ENCODE peak calls at places on chromosomes 4 and X, in four cellular contexts. One of them, this sample, is unnamed.

GRCh38 chr4:31692407-31692940 is 972.3 kb downstream of the PCDH7 start:
- DNase-seq in A549: peak
- DNase-seq in HepG2: no peak
- DNase-seq in K562: no peak
- DNase-seq in this sample: no peak

GRCh38 chr4:11472535-11472934 is 43.8 kb upstream of the HS3ST1 start:
- DNase-seq in K562: no peak
- DNase-seq in HepG2: no peak
- DNase-seq in A549: no peak
- DNase-seq in this sample: no peak

GRCh38 chrX:120731386-120731785 is 101.5 kb upstream of the C1GALT1C1 start:
- DNase-seq in A549: no peak
- DNase-seq in HepG2: no peak
- DNase-seq in K562: no peak
- DNase-seq in this sample: no peak

GRCh38 chr4:41209187-41209586 is 5.2 kb downstream of the APBB2 start:
- DNase-seq in K562: no peak
- DNase-seq in A549: no peak
- DNase-seq in HepG2: no peak
- DNase-seq in this sample: no peak

GRCh38 chr4:27934881-27935280 is 1074.2 kb downstream of the STIM2 start:
- DNase-seq in K562: no peak
- DNase-seq in A549: no peak
- DNase-seq in HepG2: no peak
- DNase-seq in this sample: no peak

GRCh38 chr4:139887378-139887801 is 221.8 kb downstream of the MGST2 start:
- DNase-seq in HepG2: no peak
- DNase-seq in K562: no peak
- DNase-seq in A549: no peak
- DNase-seq in this sample: no peak

GRCh38 chrX:23819385-23820234 is 36.6 kb downstream of the SAT1 start:
- DNase-seq in HepG2: peak
- DNase-seq in K562: no peak
- DNase-seq in A549: no peak
- DNase-seq in this sample: no peak

GRCh38 chr4:145886871-145887240 is 51.8 kb downstream of the ZNF827 start:
- DNase-seq in K562: no peak
- DNase-seq in A549: no peak
- DNase-seq in HepG2: no peak
- DNase-seq in this sample: no peak

GRCh38 chr4:6701371-6701770 is 7.7 kb downstream of the S100P start:
- DNase-seq in HepG2: peak
- DNase-seq in K562: peak
- DNase-seq in A549: peak
- DNase-seq in this sample: no peak
- TF ChIP-seq MYC in HepG2: no peak
- TF ChIP-seq MYC in K562: no peak
- TF ChIP-seq MYC in A549: no peak
- TF ChIP-seq MYC in this sample: no peak

DNA sequence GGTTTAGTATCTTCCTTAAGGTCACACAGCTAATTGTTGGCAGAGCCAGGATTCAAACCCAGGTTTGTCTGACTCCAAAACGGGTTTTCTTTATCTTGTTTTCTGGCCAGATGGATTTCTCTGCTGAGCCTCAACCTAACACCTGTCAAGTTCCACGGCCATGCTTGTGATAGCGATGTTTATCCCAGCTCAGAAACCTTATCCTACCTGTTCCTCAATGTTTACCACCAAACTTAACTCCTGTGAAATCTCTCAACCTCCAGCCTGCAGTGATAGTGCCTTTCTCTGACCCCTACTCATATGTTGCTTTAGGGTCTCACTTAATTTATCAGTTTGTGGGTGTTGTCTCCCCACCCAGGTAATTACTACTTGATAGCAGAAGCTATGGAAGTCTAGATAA is 246.0 kb downstream of the DCTD start:
- DNase-seq in A549: no peak
- DNase-seq in HepG2: no peak
- DNase-seq in K562: no peak
- DNase-seq in this sample: no peak
- TF ChIP-seq REST in A549: no peak
- TF ChIP-seq REST in HepG2: no peak
- TF ChIP-seq REST in K562: no peak
- TF ChIP-seq REST in this sample: no peak

GRCh38 chr4:38002451-38003071 is 42.4 kb downstream of the PTTG2 start:
- DNase-seq in A549: no peak
- DNase-seq in K562: no peak
- DNase-seq in HepG2: no peak
- DNase-seq in this sample: no peak
- TF ChIP-seq MYC in A549: no peak
- TF ChIP-seq MYC in K562: no peak
- TF ChIP-seq MYC in HepG2: no peak
- TF ChIP-seq MYC in this sample: no peak

GRCh38 chr4:174281182-174281737 is 2.2 kb downstream of the FBXO8 start:
- DNase-seq in K562: no peak
- DNase-seq in A549: no peak
- DNase-seq in HepG2: no peak
- DNase-seq in this sample: no peak
- TF ChIP-seq REST in K562: no peak
- TF ChIP-seq REST in A549: no peak
- TF ChIP-seq REST in HepG2: no peak
- TF ChIP-seq REST in this sample: no peak

DNA sequence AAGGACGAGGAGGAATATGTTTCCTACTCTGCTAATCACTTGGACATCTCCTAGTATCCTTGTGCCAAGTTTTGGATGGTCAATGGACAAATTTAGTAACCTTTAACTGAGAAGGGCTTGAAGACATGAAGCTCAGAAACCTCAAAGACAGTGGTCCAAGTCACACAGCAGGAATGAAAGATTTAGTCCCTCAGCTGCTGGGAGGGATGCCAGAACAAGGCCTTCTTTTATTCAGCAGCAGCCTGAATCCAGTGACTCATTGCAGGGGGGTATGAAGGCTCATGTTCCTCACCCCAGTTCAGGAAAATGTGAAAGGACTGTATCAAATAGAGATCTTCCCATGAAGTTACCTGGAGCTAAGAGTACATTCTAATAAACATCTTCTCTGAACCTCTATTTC is 214.9 kb upstream of the UGT8 start:
- DNase-seq in A549: no peak
- DNase-seq in K562: no peak
- DNase-seq in HepG2: no peak
- DNase-seq in this sample: no peak
- TF ChIP-seq MYC in A549: no peak
- TF ChIP-seq MYC in K562: no peak
- TF ChIP-seq MYC in HepG2: no peak
- TF ChIP-seq MYC in this sample: no peak

DNA sequence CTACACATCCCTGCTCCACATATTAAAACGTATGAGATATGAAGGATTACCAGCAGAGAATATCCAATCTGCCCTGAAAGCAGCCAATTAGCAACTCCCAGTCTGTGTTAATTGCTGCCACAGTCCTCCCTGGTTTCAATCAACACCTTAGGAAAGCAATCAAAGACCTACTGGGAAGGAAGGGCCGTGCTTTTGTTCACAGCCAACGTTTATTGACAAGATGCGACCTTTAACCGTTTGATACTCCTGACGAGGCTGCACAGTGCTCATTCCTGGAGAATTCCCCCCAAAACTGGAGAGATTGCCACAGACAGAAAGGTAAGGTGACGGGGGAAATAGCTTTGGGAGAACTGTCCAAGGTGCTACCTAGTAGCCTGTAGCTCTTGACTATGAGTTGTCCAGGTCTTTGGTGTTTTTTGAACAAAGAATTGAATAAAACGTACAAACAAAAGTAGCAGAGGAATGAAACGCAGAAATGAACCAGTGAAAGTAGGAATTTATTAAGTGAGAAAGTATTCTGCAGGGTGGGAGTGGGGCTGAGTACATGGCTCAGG is 596.5 kb downstream of the NLGN4X start:
- DNase-seq in A549: no peak
- DNase-seq in HepG2: no peak
- DNase-seq in K562: no peak
- DNase-seq in this sample: no peak
- TF ChIP-seq REST in A549: no peak
- TF ChIP-seq REST in HepG2: no peak
- TF ChIP-seq REST in K562: no peak
- TF ChIP-seq REST in this sample: peak

GRCh38 chr4:81565137-81565870 is 93.6 kb upstream of the RASGEF1B start:
- DNase-seq in HepG2: no peak
- DNase-seq in K562: no peak
- DNase-seq in A549: no peak
- DNase-seq in this sample: no peak
- TF ChIP-seq MYC in HepG2: no peak
- TF ChIP-seq MYC in K562: no peak
- TF ChIP-seq MYC in A549: no peak
- TF ChIP-seq MYC in this sample: no peak

DNA sequence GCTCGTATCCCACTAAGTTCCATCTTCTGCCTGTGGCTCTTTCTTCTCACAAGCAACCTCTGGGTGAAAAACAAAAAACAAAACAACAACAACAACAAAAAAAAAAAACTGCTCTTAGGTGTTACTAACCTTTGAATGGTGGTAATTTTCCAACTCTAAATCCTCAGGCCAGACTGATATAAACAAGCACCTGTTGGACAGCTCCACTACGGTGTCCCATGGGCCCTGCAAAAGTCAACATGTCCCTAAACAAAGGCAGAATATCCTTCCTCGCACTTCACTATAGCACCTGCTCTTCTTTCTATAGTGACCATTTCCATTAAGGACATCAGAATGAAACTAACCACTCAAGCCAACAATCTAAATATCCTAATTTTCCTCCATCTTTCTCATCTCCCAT is 54.6 kb upstream of the PARM1 start:
- DNase-seq in A549: no peak
- DNase-seq in K562: no peak
- DNase-seq in HepG2: no peak
- DNase-seq in this sample: no peak
- TF ChIP-seq REST in A549: no peak
- TF ChIP-seq REST in K562: no peak
- TF ChIP-seq REST in HepG2: no peak
- TF ChIP-seq REST in this sample: peak

DNA sequence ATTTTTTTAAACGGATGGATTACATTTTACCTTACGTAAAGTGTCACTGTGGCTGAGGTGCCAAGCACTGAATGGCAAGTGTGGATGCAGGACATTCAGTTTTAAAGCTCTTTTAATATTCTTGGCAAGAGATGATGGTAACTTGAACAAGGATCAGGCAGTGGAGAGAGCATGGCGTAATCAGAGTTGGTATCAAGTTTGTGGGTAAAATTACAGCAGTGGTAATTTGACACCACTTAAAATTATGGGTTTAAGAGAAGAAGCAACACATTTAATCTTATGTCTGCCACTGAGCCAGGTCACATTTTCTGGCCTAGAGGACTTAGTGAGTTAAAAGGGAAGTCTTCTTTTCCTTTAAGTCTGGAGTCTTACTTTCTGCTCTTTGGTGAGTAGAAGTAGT is 100.5 kb downstream of the NAA11 start:
- DNase-seq in HepG2: no peak
- DNase-seq in K562: no peak
- DNase-seq in A549: no peak
- DNase-seq in this sample: no peak
- TF ChIP-seq MYC in HepG2: no peak
- TF ChIP-seq MYC in K562: no peak
- TF ChIP-seq MYC in A549: no peak
- TF ChIP-seq MYC in this sample: no peak